ENCODE peak calls at places on chromosomes 4 and X, in seven cellular contexts. B is HepG2, W is HCT116, H is heart left ventricle, Y is H54, K is A549, X is GM12892. N is an unnamed sample.

GRCh38 chrX:9231491-9231890 is 197.6 kb upstream of the FAM9B start:
- DNase-seq in B (no peak), W (no peak), H (no peak), Y (no peak), K (peak), X (no peak), N (no peak)

GRCh38 chrX:102863735-102864134 is 73.3 kb upstream of the RAB40AL start:
- DNase-seq in B (peak), W (peak), H (peak), Y (peak), K (peak), X (peak), N (peak)

GRCh38 chrX:46311581-46312120 is 233.6 kb downstream of the ZNF674 start:
- DNase-seq in B (no peak), W (no peak), H (no peak), Y (no peak), K (no peak), X (no peak), N (no peak)

GRCh38 chr4:3833326-3833989 is 67.3 kb downstream of the ADRA2C start:
- DNase-seq in B (no peak), W (no peak), H (no peak), Y (no peak), K (no peak), X (no peak), N (no peak)

GRCh38 chrX:103017542-103017941 is 46.4 kb downstream of the BEX1 start:
- DNase-seq in B (no peak), W (no peak), H (no peak), Y (no peak), K (no peak), X (no peak), N (no peak)

GRCh38 chrX:147920161-147920666 is 8.5 kb downstream of the FMR1 start:
- DNase-seq in B (no peak), W (no peak), H (no peak), Y (no peak), K (no peak), X (no peak), N (no peak)

GRCh38 chr4:86848136-86848535 is 1.0 kb downstream of the SLC10A6 start:
- DNase-seq in B (no peak), W (no peak), H (no peak), Y (no peak), K (no peak), X (no peak), N (no peak)

GRCh38 chr4:148542922-148543623 is 100.9 kb upstream of the NR3C2 start:
- DNase-seq in B (no peak), W (no peak), H (no peak), Y (no peak), K (no peak), X (no peak), N (no peak)

GRCh38 chr4:176102414-176102813 is 36.8 kb downstream of the WDR17 start:
- DNase-seq in B (no peak), W (no peak), H (no peak), Y (no peak), K (no peak), X (no peak), N (no peak)

GRCh38 chrX:115912372-115912897 is 258.1 kb upstream of the AGTR2 start:
- DNase-seq in B (no peak), W (no peak), H (no peak), Y (no peak), K (no peak), X (no peak), N (no peak)

GRCh38 chrX:101394372-101394771 is 3.6 kb downstream of the RPL36A start:
- DNase-seq in B (no peak), W (no peak), H (no peak), Y (no peak), K (no peak), X (no peak), N (no peak)

GRCh38 chrX:113947548-113947947 is 636.3 kb upstream of the HTR2C start:
- DNase-seq in B (peak), W (peak), H (no peak), Y (peak), K (peak), X (no peak), N (peak)

GRCh38 chrX:153726286-153727107 is 1.8 kb downstream of the ABCD1 start:
- DNase-seq in B (peak), W (no peak), H (peak), Y (peak), K (no peak), X (peak), N (peak)

GRCh38 chr4:123198706-123199105 is 197.9 kb upstream of the SPRY1 start:
- DNase-seq in B (no peak), W (no peak), H (no peak), Y (no peak), K (no peak), X (no peak), N (no peak)

GRCh38 chr4:100391913-100392312 is 125.9 kb downstream of the EMCN start:
- DNase-seq in B (no peak), W (no peak), H (no peak), Y (no peak), K (no peak), X (no peak), N (no peak)

GRCh38 chrX:154327026-154327820 is 31.6 kb downstream of the TKTL1 start:
- DNase-seq in B (no peak), W (no peak), H (no peak), Y (no peak), K (no peak), X (no peak), N (no peak)

GRCh38 chr4:105022811-105023667 is 123.6 kb upstream of the TET2 start:
- DNase-seq in B (no peak), W (peak), H (no peak), Y (peak), K (no peak), X (no peak), N (peak)

GRCh38 chrX:17323397-17323796 is 51.6 kb upstream of the NHS start:
- DNase-seq in B (no peak), W (no peak), H (no peak), Y (no peak), K (no peak), X (no peak), N (no peak)

GRCh38 chrX:155035688-155036087 is 9.0 kb downstream of the FUNDC2 start:
- DNase-seq in B (no peak), W (no peak), H (no peak), Y (no peak), K (no peak), X (no peak), N (peak)

GRCh38 chrX:11724122-11725017 is 33.7 kb upstream of the MSL3 start:
- DNase-seq in B (peak), W (peak), H (no peak), Y (no peak), K (peak), X (no peak), N (peak)

GRCh38 chr4:150098214-150098613 is 20.0 kb downstream of the DCLK2 start:
- DNase-seq in B (no peak), W (no peak), H (no peak), Y (no peak), K (no peak), X (no peak), N (no peak)

GRCh38 chrX:7059214-7059838 is 88.2 kb upstream of the STS start:
- DNase-seq in B (no peak), W (no peak), H (no peak), Y (no peak), K (no peak), X (peak), N (no peak)

GRCh38 chrX:69616520-69617203 is 749 bp downstream of the EDA start:
- DNase-seq in B (peak), W (no peak), H (peak), Y (no peak), K (no peak), X (peak), N (no peak)

GRCh38 chr4:109588176-109588575 is 28.1 kb downstream of the MCUB start:
- DNase-seq in B (no peak), W (no peak), H (no peak), Y (no peak), K (no peak), X (peak), N (no peak)

GRCh38 chr4:80192937-80193336 is 4.4 kb upstream of the PRDM8 start:
- DNase-seq in B (no peak), W (no peak), H (no peak), Y (no peak), K (no peak), X (no peak), N (no peak)

GRCh38 chrX:31228415-31228832 is 156.6 kb upstream of the FTHL17 start:
- DNase-seq in B (no peak), W (no peak), H (peak), Y (no peak), K (no peak), X (no peak), N (no peak)

GRCh38 chr4:125519376-125520171 is 204.8 kb downstream of the FAT4 start:
- DNase-seq in B (no peak), W (no peak), H (no peak), Y (no peak), K (no peak), X (no peak), N (no peak)

GRCh38 chrX:9327086-9327746 is 137.6 kb upstream of the TBL1X start:
- DNase-seq in B (no peak), W (no peak), H (no peak), Y (no peak), K (no peak), X (no peak), N (no peak)

GRCh38 chr4:55491486-55491885 is 55.2 kb downstream of the CLOCK start:
- DNase-seq in B (no peak), W (no peak), H (no peak), Y (no peak), K (no peak), X (no peak), N (no peak)

GRCh38 chr4:152847376-152847775 is 67.6 kb downstream of the ARFIP1 start:
- DNase-seq in B (no peak), W (no peak), H (no peak), Y (no peak), K (no peak), X (no peak), N (no peak)

GRCh38 chr4:123545569-123546122 is 149.1 kb downstream of the SPRY1 start:
- DNase-seq in B (peak), W (no peak), H (no peak), Y (no peak), K (no peak), X (no peak), N (no peak)

GRCh38 chrX:14409341-14409740 is 120.0 kb upstream of the GLRA2 start:
- DNase-seq in B (peak), W (no peak), H (peak), Y (no peak), K (peak), X (no peak), N (no peak)

GRCh38 chr4:70518716-70519115 is 347 bp downstream of the AMTN start:
- DNase-seq in B (no peak), W (no peak), H (no peak), Y (no peak), K (no peak), X (no peak), N (no peak)

GRCh38 chr4:46392421-46392820 is 2.5 kb upstream of the GABRA2 start:
- DNase-seq in B (no peak), W (no peak), H (no peak), Y (no peak), K (no peak), X (no peak), N (no peak)

GRCh38 chrX:136880003-136880451 is 498 bp downstream of the RBMX start:
- DNase-seq in B (no peak), W (no peak), H (peak), Y (no peak), K (peak), X (no peak), N (peak)

GRCh38 chr4:10343656-10344055 is 113.6 kb downstream of the ZNF518B start:
- DNase-seq in B (no peak), W (no peak), H (no peak), Y (no peak), K (no peak), X (no peak), N (no peak)

GRCh38 chr4:146159384-146160058 is 16.0 kb upstream of the LSM6 start:
- DNase-seq in B (no peak), W (no peak), H (no peak), Y (no peak), K (no peak), X (no peak), N (no peak)

GRCh38 chr4:155629183-155629825 is 37.3 kb upstream of the GUCY1A1 start:
- DNase-seq in B (no peak), W (no peak), H (no peak), Y (no peak), K (no peak), X (no peak), N (no peak)

DNA sequence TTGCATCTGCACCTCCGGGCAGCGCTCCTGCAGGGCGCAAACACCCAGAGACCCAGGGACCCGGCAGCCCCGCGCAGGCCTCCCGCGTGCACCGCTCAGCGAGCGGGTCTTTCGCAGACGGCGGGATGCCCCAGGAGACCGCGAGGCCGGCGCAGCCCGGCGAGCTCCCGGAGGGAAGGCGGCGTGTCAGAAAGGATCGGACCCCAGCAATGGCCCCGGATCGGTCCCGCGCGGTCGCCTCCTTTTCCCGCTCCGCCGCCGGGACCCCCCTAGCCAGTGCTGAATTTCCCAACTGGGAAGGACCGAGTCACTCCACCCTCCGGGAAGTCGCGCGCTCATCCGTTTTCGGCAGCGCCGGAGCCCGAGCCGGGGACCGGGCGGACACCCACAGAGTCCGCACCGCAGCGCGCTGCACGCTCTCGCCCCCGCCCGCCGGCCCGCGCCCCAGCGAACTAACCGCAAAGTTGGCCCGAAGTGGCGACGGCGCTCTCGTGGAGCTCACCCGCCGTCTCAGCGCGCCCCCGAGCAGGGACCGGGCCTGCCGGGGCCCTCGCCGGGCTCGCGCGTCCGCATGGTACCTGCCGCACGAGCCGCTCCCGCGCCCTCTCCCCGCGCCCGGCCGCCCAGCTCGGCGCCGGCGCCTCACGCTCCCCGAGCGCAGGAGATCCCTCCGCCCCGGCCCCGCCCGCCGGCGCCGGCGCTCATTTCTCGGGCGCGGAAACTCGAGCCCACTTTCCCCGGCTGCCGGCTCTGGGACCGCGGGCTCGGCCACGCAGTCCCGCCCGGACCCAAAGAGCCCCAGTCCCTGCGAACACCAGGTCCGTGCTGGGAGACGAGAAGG is at the start of gene FAT1:
- DNase-seq in B (peak), W (no peak), H (peak), Y (peak), K (peak), X (no peak), N (peak)
- TF ChIP-seq POLR2A in B (peak), W (no peak), H (no peak), Y (peak), K (peak), X (no peak), N (no peak)

GRCh38 chrX:21940356-21940829 is at the start of gene SMS:
- DNase-seq in B (peak), W (no peak), H (peak), Y (no peak), K (peak), X (peak), N (peak)
- TF ChIP-seq POLR2A in B (peak), W (peak), H (peak), Y (peak), K (peak), X (peak), N (peak)

DNA sequence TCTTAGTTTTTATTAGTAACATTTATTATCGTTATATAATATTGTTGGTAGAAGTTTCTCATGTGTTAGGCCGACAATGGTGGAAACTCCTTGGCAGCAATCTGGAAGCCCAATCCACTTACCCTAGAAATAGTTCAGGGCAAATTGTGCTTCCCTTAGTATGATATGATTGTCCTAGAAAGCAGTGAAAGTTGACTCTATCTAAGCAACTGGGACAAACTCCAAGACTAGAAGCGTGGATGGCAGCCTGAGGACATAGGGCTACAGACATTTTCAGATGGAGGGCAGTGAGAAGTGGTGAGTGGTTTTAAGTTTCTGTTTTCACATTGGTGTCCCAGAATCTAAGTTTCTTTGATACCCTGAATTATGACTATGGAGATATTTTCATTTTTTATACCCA is 63.3 kb upstream of the TRPC3 start:
- DNase-seq in B (no peak), W (no peak), H (no peak), Y (no peak), K (no peak), X (no peak), N (no peak)
- TF ChIP-seq POLR2A in B (no peak), W (no peak), H (no peak), Y (no peak), K (no peak), X (no peak), N (no peak)

DNA sequence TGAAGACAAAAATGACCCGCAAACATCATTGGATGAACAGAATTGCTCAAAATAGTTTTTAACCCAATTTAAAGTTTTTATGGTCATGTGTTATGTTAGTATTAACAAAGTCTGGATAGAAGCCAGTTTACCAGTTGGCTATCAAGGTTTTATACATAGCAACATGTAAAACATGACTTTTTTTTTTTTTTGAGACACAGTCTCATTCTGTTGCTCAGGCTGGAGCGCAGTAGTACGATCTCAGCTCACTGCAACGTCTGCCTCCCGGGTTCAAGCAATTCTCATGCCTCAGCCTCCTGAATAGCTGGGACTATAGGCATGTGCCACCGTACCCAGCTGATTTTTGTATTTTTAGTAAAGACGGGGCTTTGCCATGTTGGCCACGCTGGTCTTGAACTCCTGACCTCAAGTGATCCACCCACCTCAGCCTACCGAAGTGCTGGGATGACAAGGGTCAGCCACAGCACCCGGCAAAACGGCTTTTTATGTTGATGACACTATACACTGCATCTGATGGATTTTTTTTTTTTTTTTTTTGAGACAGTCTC is 3.4 kb downstream of the SAT1 start:
- DNase-seq in B (no peak), W (no peak), H (no peak), Y (no peak), K (peak), X (no peak), N (no peak)
- TF ChIP-seq POLR2A in B (no peak), W (peak), H (no peak), Y (no peak), K (no peak), X (no peak), N (no peak)

DNA sequence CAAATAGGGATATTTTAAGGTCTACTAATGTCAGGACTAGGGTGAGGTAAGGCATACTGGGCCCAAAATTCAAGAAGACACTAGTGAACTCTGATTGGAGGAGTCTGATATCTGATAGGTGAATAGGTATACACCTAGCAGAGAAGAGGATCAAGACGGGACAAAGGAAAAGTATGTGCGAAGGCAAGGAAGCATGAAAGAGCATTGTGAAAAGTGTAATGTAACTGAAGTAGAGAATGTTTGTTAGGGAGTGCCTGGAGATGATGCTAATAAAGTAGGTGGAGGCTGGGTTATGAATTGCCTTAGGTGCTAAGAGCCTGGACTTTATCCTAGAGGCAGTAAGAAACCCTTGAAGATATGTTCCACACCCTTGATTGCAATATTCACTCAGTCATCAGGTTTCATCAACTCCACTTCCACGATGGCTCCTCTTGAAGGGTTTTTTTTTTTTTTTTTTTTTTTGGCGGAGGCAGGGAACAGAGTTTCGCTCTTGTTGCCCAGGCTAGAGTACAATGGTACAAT is 49.9 kb upstream of the XIAP start:
- DNase-seq in B (no peak), W (no peak), H (no peak), Y (no peak), K (peak), X (no peak), N (no peak)
- TF ChIP-seq POLR2A in B (no peak), W (no peak), H (no peak), Y (no peak), K (no peak), X (no peak), N (no peak)

DNA sequence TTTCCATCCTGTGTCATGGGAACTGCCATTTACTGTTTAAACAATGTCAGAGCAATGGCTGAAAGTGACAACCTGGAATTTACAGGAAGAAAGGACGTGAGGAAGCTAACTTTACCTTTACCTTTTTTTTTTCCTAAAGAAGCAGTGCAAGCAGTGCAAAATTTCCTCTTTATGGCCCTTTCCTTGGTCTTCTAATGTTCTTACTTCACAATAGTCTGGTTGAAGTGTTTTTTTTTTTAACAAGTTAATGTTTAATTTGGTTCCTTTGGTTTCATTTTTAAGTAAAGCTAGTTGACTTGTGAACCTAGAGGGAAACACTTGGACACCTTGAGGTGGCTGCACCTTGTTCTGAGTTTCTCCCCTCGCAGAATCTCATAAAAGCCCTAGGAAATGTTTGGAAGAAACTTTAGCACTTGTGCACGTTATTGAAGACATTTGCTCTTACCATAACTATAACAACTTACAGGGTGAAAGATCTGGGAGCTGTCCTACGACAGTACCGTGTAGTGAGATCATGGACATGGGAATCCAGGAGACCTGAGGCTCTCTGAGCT is 1.8 kb downstream of the SGMS2 start:
- DNase-seq in B (no peak), W (no peak), H (no peak), Y (no peak), K (no peak), X (no peak), N (no peak)
- TF ChIP-seq POLR2A in B (no peak), W (no peak), H (no peak), Y (no peak), K (no peak), X (no peak), N (no peak)

GRCh38 chr4:140150886-140151699 is 2.9 kb downstream of the MAML3 start:
- DNase-seq in B (no peak), W (peak), H (peak), Y (peak), K (peak), X (peak), N (peak)
- TF ChIP-seq POLR2A in B (no peak), W (no peak), H (peak), Y (peak), K (peak), X (no peak), N (peak)

GRCh38 chr4:88007304-88008132 is at the start of gene PKD2:
- DNase-seq in B (no peak), W (peak), H (peak), Y (peak), K (peak), X (peak), N (peak)
- TF ChIP-seq POLR2A in B (peak), W (no peak), H (peak), Y (peak), K (peak), X (peak), N (peak)